ENCODE peak calls at places on chromosomes 7 and 10, in five cellular contexts. C, U, Q, B and D are unnamed samples.

GRCh38 chr7:112176241-112176640 is 30.0 kb downstream of the DOCK4 start:
- DNase-seq in C (no peak), U (no peak), Q (no peak), B (no peak), D (no peak)

GRCh38 chr10:132987671-132988571 is 45.6 kb upstream of the CFAP46 start:
- DNase-seq in C (peak; percentile 60), U (no peak), Q (no peak), B (peak; percentile 93), D (no peak)

GRCh38 chr10:63819753-63820347 is 298.6 kb downstream of the REEP3 start:
- DNase-seq in C (peak; percentile 75), U (peak; percentile 88), Q (peak; percentile 73), B (peak; percentile 59), D (no peak)

GRCh38 chr7:107224858-107225257 is 56.1 kb downstream of the HBP1 start:
- DNase-seq in C (no peak), U (no peak), Q (no peak), B (no peak), D (no peak)

GRCh38 chr10:125231116-125231812 is 70.9 kb upstream of the CTBP2 start:
- DNase-seq in C (peak; percentile 61), U (peak; percentile 69), Q (no peak), B (peak; percentile 98), D (no peak)

GRCh38 chr10:63525021-63525420 is 3.8 kb downstream of the REEP3 start:
- DNase-seq in C (no peak), U (no peak), Q (no peak), B (no peak), D (no peak)

GRCh38 chr10:110067960-110068770 is 60.4 kb downstream of the ADD3 start:
- DNase-seq in C (no peak), U (peak; percentile 63), Q (no peak), B (peak; percentile 34), D (no peak)

GRCh38 chr7:126394406-126394805 is 858.3 kb downstream of the GRM8 start:
- DNase-seq in C (no peak), U (no peak), Q (no peak), B (no peak), D (no peak)

GRCh38 chr7:56092789-56093531 is at the start of gene PHKG1:
- DNase-seq in C (peak; percentile 93), U (peak; percentile 80), Q (peak; percentile 86), B (peak; percentile 80), D (no peak)

GRCh38 chr10:126979311-126979710 is 74.1 kb downstream of the DOCK1 start:
- DNase-seq in C (no peak), U (no peak), Q (no peak), B (no peak), D (no peak)

GRCh38 chr10:92239185-92239599 is 51.7 kb downstream of the CPEB3 start:
- DNase-seq in C (no peak), U (no peak), Q (peak; percentile 64), B (no peak), D (no peak)

GRCh38 chr10:129545257-129545656 is 78.2 kb downstream of the MGMT start:
- DNase-seq in C (no peak), U (no peak), Q (no peak), B (no peak), D (no peak)

GRCh38 chr7:101066141-101066857 is 19.0 kb upstream of the TRIM56 start:
- DNase-seq in C (no peak), U (peak; percentile 59), Q (no peak), B (no peak), D (no peak)
- H3K27me3 ChIP-seq in C (peaks cover 8% of the 10 kb centered on the region), U (peaks cover 2% of the 10 kb centered on the region), Q (peaks cover 39% of the 10 kb centered on the region), B (peaks cover 5% of the 10 kb centered on the region), D (no peaks in the 10 kb centered on the region)

GRCh38 chr10:76492026-76492425 is 1060.6 kb downstream of the LRMDA start:
- DNase-seq in C (no peak), U (no peak), Q (no peak), B (peak; percentile 100), D (no peak)
- H3K27me3 ChIP-seq in C (no peaks in the 10 kb centered on the region), U (no peaks in the 10 kb centered on the region), Q (no peaks in the 10 kb centered on the region), B (no peaks in the 10 kb centered on the region), D (no peaks in the 10 kb centered on the region)

GRCh38 chr7:1112625-1113547 is 25.0 kb downstream of the GPER1 start:
- DNase-seq in C (peak; percentile 36), U (no peak), Q (no peak), B (no peak), D (no peak)
- H3K27me3 ChIP-seq in C (no peaks in the 10 kb centered on the region), U (no peaks in the 10 kb centered on the region), Q (no peaks in the 10 kb centered on the region), B (no peaks in the 10 kb centered on the region), D (no peaks in the 10 kb centered on the region)

DNA sequence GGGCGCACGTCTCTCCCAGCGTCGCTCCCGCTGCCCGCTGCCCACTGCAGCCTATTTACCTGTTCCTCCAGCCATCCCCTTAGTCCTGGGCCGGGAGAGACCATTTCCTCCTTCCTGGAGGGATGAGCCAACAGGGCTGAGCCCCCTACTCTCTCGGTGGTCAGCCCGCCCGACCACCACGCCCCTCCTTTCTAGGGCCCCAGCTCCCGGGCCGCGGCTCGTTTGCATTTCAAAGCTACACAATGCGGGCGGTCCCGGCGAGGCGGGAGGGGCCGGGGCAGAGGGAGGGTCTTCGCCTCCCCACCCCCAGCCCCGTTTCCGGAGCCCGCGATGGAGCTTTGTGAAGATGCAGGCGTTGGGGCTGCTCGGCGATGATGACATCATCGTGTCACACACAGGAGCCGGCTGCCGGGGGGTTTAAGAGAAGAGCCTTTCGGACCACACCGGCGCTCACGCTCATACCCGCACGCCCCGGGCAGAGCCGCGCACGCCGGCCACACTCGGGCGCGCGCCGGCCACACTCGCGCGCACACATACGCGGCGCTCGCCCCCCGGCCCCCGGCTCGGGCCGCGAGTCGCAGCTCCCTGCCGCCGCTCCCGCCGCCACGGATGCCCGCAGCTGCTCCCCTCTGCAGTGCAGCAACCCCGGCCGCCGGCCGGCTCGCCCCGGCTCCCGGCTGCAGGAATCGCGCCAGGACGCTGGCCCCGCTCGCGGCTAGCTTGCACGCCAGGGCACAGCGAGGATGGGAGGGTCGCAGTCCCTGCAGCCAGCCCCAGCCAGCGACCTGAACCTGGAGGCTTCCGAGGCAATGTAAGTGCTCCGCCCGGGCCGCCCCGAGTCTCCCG is 107.7 kb upstream of the BTBD16 start:
- DNase-seq in C (no peak), U (peak; percentile 97), Q (no peak), B (peak; percentile 55), D (no peak)
- H3K27me3 ChIP-seq in C (no peaks in the 10 kb centered on the region), U (peaks cover 8% of the 10 kb centered on the region), Q (no peaks in the 10 kb centered on the region), B (no peaks in the 10 kb centered on the region), D (no peaks in the 10 kb centered on the region)

GRCh38 chr10:100713859-100714565 is 31.4 kb upstream of the PAX2 start:
- DNase-seq in C (no peak), U (no peak), Q (no peak), B (no peak), D (no peak)

GRCh38 chr10:100714566-100714950 is 30.8 kb upstream of the PAX2 start:
- DNase-seq in C (no peak), U (no peak), Q (no peak), B (no peak), D (no peak)

GRCh38 chr10:100713049-100713858 is 32.1 kb upstream of the PAX2 start:
- DNase-seq in C (no peak), U (peak; percentile 73), Q (no peak), B (no peak), D (no peak)

GRCh38 chr10:100715445-100716385 is 29.7 kb upstream of the PAX2 start:
- DNase-seq in C (no peak), U (peak; percentile 75), Q (no peak), B (no peak), D (no peak)

GRCh38 chr10:100715101-100715444 is 30.3 kb upstream of the PAX2 start:
- DNase-seq in C (no peak), U (no peak), Q (no peak), B (no peak), D (no peak)
- H3K27me3 ChIP-seq in C (peaks cover 41% of the 10 kb centered on the region), U (peaks cover 100% of the 10 kb centered on the region), Q (peaks cover 97% of the 10 kb centered on the region), B (peaks cover 41% of the 10 kb centered on the region), D (no peaks in the 10 kb centered on the region)

GRCh38 chr7:121331048-121331447 is 2.2 kb downstream of the WNT16 start:
- DNase-seq in C (no peak), U (no peak), Q (no peak), B (no peak), D (no peak)
- H3K27me3 ChIP-seq in C (peaks cover 19% of the 10 kb centered on the region), U (peaks cover 51% of the 10 kb centered on the region), Q (peaks cover 82% of the 10 kb centered on the region), B (peaks cover 17% of the 10 kb centered on the region), D (no peaks in the 10 kb centered on the region)

DNA sequence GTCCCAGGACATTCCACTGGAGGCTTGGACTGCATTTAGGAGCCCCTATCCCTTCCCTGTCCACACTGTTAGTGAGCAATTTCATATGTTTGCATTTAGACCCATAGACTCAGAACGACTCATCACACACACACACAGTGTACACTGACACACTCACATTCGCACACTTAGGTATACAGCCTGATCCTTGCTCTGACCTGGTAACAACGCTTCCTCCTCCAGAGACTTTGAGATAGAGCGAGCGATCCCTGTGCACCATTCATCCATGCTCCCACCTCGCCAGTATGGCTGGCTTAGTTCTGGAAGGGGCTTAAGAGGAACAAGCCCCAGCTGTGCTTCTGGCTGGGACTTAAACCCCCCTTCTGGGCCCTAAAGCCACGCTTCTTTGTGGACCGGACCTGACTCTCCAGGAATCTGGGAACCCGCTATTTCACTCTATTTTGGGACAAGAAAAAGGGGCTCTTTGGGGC is 905 bp upstream of the HOXA13 start:
- DNase-seq in C (no peak), U (peak; percentile 60), Q (peak; percentile 41), B (no peak), D (no peak)
- H3K27me3 ChIP-seq in C (peaks cover 58% of the 10 kb centered on the region), U (peaks cover 97% of the 10 kb centered on the region), Q (peaks cover 99% of the 10 kb centered on the region), B (peaks cover 78% of the 10 kb centered on the region), D (peaks cover 11% of the 10 kb centered on the region)

DNA sequence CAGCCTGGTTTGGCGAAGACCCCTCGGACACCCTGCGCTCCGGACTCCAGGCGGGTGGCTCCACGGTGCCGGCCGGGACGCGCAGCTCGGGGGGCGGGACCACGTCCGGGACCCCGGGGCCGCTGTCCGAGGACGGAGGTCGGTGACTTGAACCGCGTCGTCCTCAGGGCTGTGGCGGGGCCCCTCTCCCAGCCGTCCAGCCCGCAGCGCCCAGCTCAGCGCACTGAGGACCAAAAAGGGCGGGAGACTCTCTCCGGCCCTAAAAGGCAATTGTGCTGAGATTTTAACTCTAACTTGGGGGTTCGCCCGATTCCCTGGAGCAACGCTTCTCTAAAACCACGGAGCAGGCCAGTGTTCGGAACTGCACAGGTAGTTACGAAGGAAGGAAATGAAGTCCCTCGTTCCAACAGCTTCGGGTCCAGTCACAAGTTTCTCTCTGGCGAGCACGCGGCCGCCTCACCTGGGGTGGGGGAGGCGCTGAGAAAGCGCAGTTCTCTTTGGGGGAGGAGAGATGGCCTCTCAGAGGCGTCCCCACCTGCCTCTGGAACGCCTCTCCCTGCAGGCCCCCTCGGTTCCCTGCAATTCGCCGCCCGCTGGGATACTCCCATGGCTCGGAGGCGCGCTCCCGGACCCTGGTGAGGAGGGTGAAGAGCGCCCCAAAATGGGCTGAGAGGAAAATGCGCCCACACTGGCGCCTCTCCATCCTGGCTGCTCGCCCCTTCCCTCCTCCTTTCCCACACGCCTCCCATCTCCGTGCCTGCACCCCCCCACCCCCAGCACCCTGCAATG is 352.7 kb downstream of the DNAJB6 start:
- DNase-seq in C (no peak), U (no peak), Q (no peak), B (peak; percentile 20), D (no peak)
- H3K27me3 ChIP-seq in C (peaks cover 36% of the 10 kb centered on the region), U (no peaks in the 10 kb centered on the region), Q (peaks cover 99% of the 10 kb centered on the region), B (peaks cover 4% of the 10 kb centered on the region), D (peaks cover 33% of the 10 kb centered on the region)